ENCODE peak calls at places on chromosomes 4 and X, in seven cellular contexts. O is GM03348; Y is activated naive CD4-positive, alpha-beta T cell treated with anti-CD3 and anti-CD28 coated beads, Interleukin-2, amount 50 U/mL, for 16 hours; D is K562; E is left ventricle myocardium inferior; F is NT2/D1; U is activated T-cell treated with anti-CD3 and anti-CD28 coated beads for 48 hours. C is an unnamed sample.
A peak's percentile ranks its signal among the peaks of the same experiment; 100 is the strongest.

GRCh38 chr4:1249731-1250526 is 999 bp upstream of the CTBP1 start:
- DNase-seq in U (peak; percentile 41), E (no peak), O (peak; percentile 73), Y (peak; percentile 56), D (peak; percentile 28), F (no peak), C (no peak)

GRCh38 chr4:151750156-151750555 is 10.7 kb downstream of the GATB start:
- DNase-seq in D (no peak), O (no peak), E (no peak), F (no peak), U (no peak), Y (no peak), C (no peak)

GRCh38 chr4:129326810-129327209 is 230.9 kb downstream of the C4orf33 start:
- DNase-seq in D (no peak), F (no peak), U (no peak), E (no peak), O (no peak), Y (no peak), C (no peak)

GRCh38 chr4:156685308-156685707 is 286.3 kb downstream of the PDGFC start:
- DNase-seq in O (no peak), F (no peak), U (no peak), Y (no peak), D (no peak), E (no peak), C (no peak)

GRCh38 chr4:79250887-79251286 is 75.0 kb downstream of the NAA11 start:
- DNase-seq in D (no peak), E (no peak), Y (no peak), U (no peak), O (no peak), F (no peak), C (no peak)

GRCh38 chrX:7027071-7027470 is 120.4 kb upstream of the STS start:
- DNase-seq in U (no peak), Y (no peak), D (no peak), O (no peak), F (no peak), E (no peak), C (no peak)

GRCh38 chr4:108830509-108831244 is 67.8 kb upstream of the ETNPPL start:
- DNase-seq in E (peak; percentile 64), Y (no peak), U (no peak), D (peak; percentile 27), O (no peak), F (no peak), C (no peak)

GRCh38 chr4:126850286-126850685 is 782.5 kb upstream of the INTU start:
- DNase-seq in Y (no peak), D (peak; percentile 91), U (no peak), E (no peak), F (no peak), O (peak; percentile 79), C (no peak)

GRCh38 chrX:70485466-70485865 is 40.8 kb downstream of the DLG3 start:
- DNase-seq in F (no peak), U (no peak), O (no peak), Y (no peak), E (no peak), D (no peak), C (no peak)

GRCh38 chrX:40531056-40531826 is 49.5 kb upstream of the ATP6AP2 start:
- DNase-seq in Y (no peak), E (no peak), U (no peak), O (no peak), F (no peak), D (no peak), C (no peak)

GRCh38 chrX:122094611-122095010 is 1047.2 kb downstream of the GLUD2 start:
- DNase-seq in F (no peak), Y (no peak), E (no peak), D (no peak), O (no peak), U (no peak), C (no peak)

GRCh38 chr4:7003879-7004240 is 39.3 kb upstream of the TADA2B start:
- DNase-seq in U (no peak), D (no peak), O (no peak), Y (no peak), F (no peak), E (no peak), C (no peak)

GRCh38 chrX:71910526-71911022 is at the start of gene NHSL2:
- DNase-seq in E (peak; percentile 25), U (peak; percentile 19), Y (peak; percentile 33), O (peak; percentile 41), F (no peak), D (no peak), C (no peak)

GRCh38 chr4:15158410-15159091 is 156.3 kb downstream of the CPEB2 start:
- DNase-seq in O (no peak), Y (no peak), U (no peak), E (no peak), F (no peak), D (peak; percentile 30), C (no peak)

GRCh38 chr4:101693842-101694398 is 96.6 kb upstream of the BANK1 start:
- DNase-seq in O (no peak), F (no peak), E (no peak), D (no peak), U (no peak), Y (no peak), C (no peak)

GRCh38 chr4:55397521-55398321 is 2.0 kb downstream of the TMEM165 start:
- DNase-seq in Y (no peak), F (no peak), O (peak; percentile 44), E (no peak), U (no peak), D (peak; percentile 44), C (no peak)

GRCh38 chrX:129596077-129596476 is 56.0 kb downstream of the OCRL start:
- DNase-seq in D (no peak), E (no peak), Y (no peak), U (no peak), O (no peak), F (no peak), C (no peak)